ENCODE peak calls at places on chromosomes 5 and 9, in five cellular contexts. Q, H, C, Y and L are unnamed samples.

GRCh38 chr5:87122171-87122977 is 145.3 kb upstream of the RASA1 start:
- DNase-seq in Q (no peak), H (no peak), C (no peak), Y (no peak), L (no peak)

GRCh38 chr9:15543033-15543791 is 9.6 kb upstream of the CCDC171 start:
- DNase-seq in Q (no peak), C (peak), H (no peak), Y (no peak), L (no peak)

GRCh38 chr5:180688326-180689070 is 39.1 kb upstream of the FLT4 start:
- DNase-seq in Y (no peak), H (no peak), C (no peak), Q (no peak), L (no peak)

GRCh38 chr9:133971121-133971951 is 20.8 kb downstream of the VAV2 start:
- DNase-seq in H (no peak), Y (no peak), C (no peak), Q (no peak), L (no peak)

GRCh38 chr5:146894763-146895521 is 16.4 kb upstream of the PPP2R2B start:
- DNase-seq in C (peak), Y (no peak), Q (no peak), H (no peak), L (no peak)

GRCh38 chr5:139458580-139459407 is 3.7 kb downstream of the ECSCR start:
- DNase-seq in H (peak), Q (peak), C (peak), Y (peak), L (no peak)

GRCh38 chr9:804026-804425 is 37.5 kb upstream of the DMRT1 start:
- DNase-seq in Y (no peak), Q (no peak), H (no peak), C (peak), L (no peak)

GRCh38 chr5:8376478-8376877 is 507.5 kb downstream of the MTRR start:
- DNase-seq in H (no peak), C (no peak), Q (no peak), Y (no peak), L (no peak)

GRCh38 chr9:91117959-91118651 is 243.6 kb downstream of the AUH start:
- DNase-seq in Q (no peak), Y (no peak), C (peak), H (peak), L (peak)